ENCODE peak calls at places on chromosomes 11 and 22, in eight cellular contexts. O is IMR-90; A is stimulated activated CD4-positive, alpha-beta T cell treated with anti-CD3 and anti-CD28 coated beads, Interleukin-15, amount 100 ng/mL, for 24 hours; Q is HCEC 1CT; N is activated gamma-delta T cell treated with Interleukin-2 at 50 U/mL for 16 hours; U is effector memory CD4-positive, alpha-beta T cell; Z is neural crest cell; L is GM12892. H is an unnamed sample.

GRCh38 chr11:65133724-65134123 is 595 bp downstream of the SYVN1 start:
- DNase-seq in L (no peak), Q (no peak), Z (no peak), O (no peak), N (no peak), U (no peak), A (no peak), H (no peak)

GRCh38 chr11:85167038-85167437 is 460.1 kb downstream of the DLG2 start:
- DNase-seq in Q (peak; percentile 35), O (peak; percentile 1), Z (no peak), A (no peak), N (no peak), L (no peak), U (no peak), H (no peak)

GRCh38 chr11:67274768-67275605 is 8.7 kb downstream of the GRK2 start:
- DNase-seq in O (no peak), Q (no peak), Z (no peak), L (no peak), N (no peak), U (no peak), A (no peak), H (no peak)

GRCh38 chr11:92500463-92500862 is 275.8 kb downstream of the FAT3 start:
- DNase-seq in Q (no peak), A (no peak), L (no peak), O (no peak), U (no peak), Z (no peak), N (no peak), H (no peak)

GRCh38 chr11:28581286-28582242 is 473.4 kb downstream of the METTL15 start:
- DNase-seq in Q (peak; percentile 34), Z (no peak), A (no peak), U (no peak), N (no peak), L (no peak), O (peak; percentile 78), H (no peak)

GRCh38 chr11:33319965-33320813 is 63.0 kb downstream of the HIPK3 start:
- DNase-seq in Z (no peak), L (no peak), A (no peak), U (no peak), Q (no peak), O (no peak), N (no peak), H (no peak)

GRCh38 chr11:112290462-112290894 is 29.8 kb upstream of the PLET1 start:
- DNase-seq in Q (no peak), A (no peak), N (no peak), L (no peak), U (no peak), Z (no peak), O (no peak), H (no peak)

GRCh38 chr11:76629853-76630599 is 40.5 kb downstream of the LRRC32 start:
- DNase-seq in Z (no peak), A (peak; percentile 30), O (peak; percentile 18), U (no peak), Q (peak; percentile 49), L (no peak), N (no peak), H (no peak)

GRCh38 chr22:33919591-33920501 is at the start of gene LARGE1:
- DNase-seq in U (no peak), A (peak; percentile 30), Z (peak; percentile 34), N (no peak), Q (no peak), L (no peak), O (peak; percentile 20), H (no peak)

GRCh38 chr11:67732045-67732787 is 57.8 kb upstream of the ALDH3B2 start:
- DNase-seq in Q (no peak), Z (no peak), L (peak; percentile 15), N (peak; percentile 37), U (peak; percentile 17), A (peak; percentile 70), O (no peak), H (no peak)

GRCh38 chr11:122146475-122146874 is 30.5 kb upstream of the BLID start:
- DNase-seq in L (no peak), Z (no peak), U (no peak), N (no peak), Q (peak; percentile 48), A (no peak), O (peak; percentile 61), H (no peak)

GRCh38 chr11:2461253-2462091 is 16.7 kb downstream of the KCNQ1 start:
- DNase-seq in N (no peak), Q (no peak), O (no peak), U (no peak), Z (no peak), L (no peak), A (no peak), H (no peak)

GRCh38 chr11:66950113-66950535 is 8.1 kb downstream of the PC start:
- DNase-seq in O (peak; percentile 94), L (no peak), A (peak; percentile 56), Q (peak; percentile 75), N (no peak), U (no peak), Z (no peak), H (no peak)

GRCh38 chr11:2796091-2796490 is 89.5 kb downstream of the CDKN1C start:
- DNase-seq in U (no peak), N (peak; percentile 2), Z (no peak), O (no peak), Q (no peak), A (no peak), L (no peak), H (no peak)

GRCh38 chr11:125188021-125188420 is 23.5 kb downstream of the PKNOX2 start:
- DNase-seq in O (peak; percentile 54), Q (no peak), A (no peak), U (no peak), Z (no peak), L (no peak), N (no peak), H (no peak)

GRCh38 chr11:68027667-68028066 is 2.8 kb upstream of the NDUFS8 start:
- DNase-seq in Z (no peak), O (no peak), A (no peak), Q (no peak), N (no peak), U (no peak), L (no peak), H (no peak)

GRCh38 chr11:6505577-6506240 is 8.6 kb downstream of the DNHD1 start:
- DNase-seq in U (no peak), O (peak; percentile 75), A (peak; percentile 10), L (no peak), Z (no peak), Q (peak; percentile 90), N (no peak), H (no peak)

GRCh38 chr11:120748485-120748814 is 236.9 kb downstream of the GRIK4 start:
- DNase-seq in Z (no peak), O (no peak), N (no peak), L (no peak), U (no peak), Q (no peak), A (no peak), H (no peak)

GRCh38 chr11:44434191-44434590 is 124.3 kb upstream of the ALX4 start:
- DNase-seq in N (no peak), Z (no peak), Q (no peak), U (no peak), O (no peak), A (no peak), L (no peak), H (no peak)

GRCh38 chr11:76597533-76598425 is 72.8 kb downstream of the LRRC32 start:
- DNase-seq in O (no peak), U (no peak), L (no peak), N (no peak), Z (no peak), A (no peak), Q (no peak), H (no peak)

GRCh38 chr22:44724859-44725258 is 22.9 kb downstream of the PRR5 start:
- DNase-seq in O (no peak), A (no peak), N (no peak), U (no peak), L (no peak), Q (no peak), Z (no peak), H (no peak)

GRCh38 chr11:79393362-79394043 is 47.3 kb downstream of the TENM4 start:
- DNase-seq in U (no peak), O (no peak), A (no peak), L (no peak), Q (no peak), Z (peak; percentile 16), N (no peak), H (no peak)

GRCh38 chr22:21982338-21982965 is at the start of gene TOP3B:
- DNase-seq in Z (peak; percentile 74), O (peak; percentile 69), L (peak; percentile 81), Q (peak; percentile 74), N (peak; percentile 76), U (peak; percentile 66), A (peak; percentile 91), H (peak; percentile 86)

GRCh38 chr22:46661221-46661851 is 41.1 kb downstream of the GRAMD4 start:
- DNase-seq in O (peak; percentile 76), U (peak; percentile 52), Q (peak; percentile 21), L (no peak), A (peak; percentile 69), N (no peak), Z (no peak), H (no peak)

GRCh38 chr11:86849679-86850078 is 49.3 kb downstream of the PRSS23 start:
- DNase-seq in O (no peak), Q (no peak), N (no peak), Z (no peak), U (no peak), L (no peak), A (no peak), H (no peak)

GRCh38 chr11:104484784-104485554 is 321.0 kb upstream of the PDGFD start:
- DNase-seq in N (no peak), L (no peak), U (no peak), Z (no peak), O (peak; percentile 16), A (no peak), Q (no peak), H (no peak)

GRCh38 chr11:86515297-86516094 is 140.8 kb downstream of the CCDC81 start:
- DNase-seq in O (peak; percentile 91), N (no peak), Q (peak; percentile 89), A (no peak), L (no peak), U (no peak), Z (no peak), H (no peak)

GRCh38 chr11:68076371-68077042 is 37.7 kb downstream of the TCIRG1 start:
- DNase-seq in U (no peak), O (no peak), A (no peak), N (no peak), Q (no peak), Z (no peak), L (no peak), H (no peak)

GRCh38 chr11:64845125-64845735 is 777 bp upstream of the CDC42BPG start:
- DNase-seq in L (no peak), Q (no peak), A (no peak), Z (no peak), N (no peak), O (no peak), U (no peak), H (no peak)

GRCh38 chr11:86278226-86278625 is 23.8 kb upstream of the HIKESHI start:
- DNase-seq in U (no peak), Q (no peak), A (no peak), Z (no peak), O (peak; percentile 10), N (no peak), L (no peak), H (no peak)

GRCh38 chr22:30649430-30650007 is 13.9 kb downstream of the SLC35E4 start:
- DNase-seq in N (peak; percentile 64), Z (no peak), L (peak; percentile 69), U (peak; percentile 38), A (peak; percentile 94), Q (peak; percentile 73), O (peak; percentile 88), H (peak; percentile 35)

H was measured in GM19239.